ENCODE peak calls at places on chromosomes 5 and 9, in ten cellular contexts. One of them, this sample, is unnamed.

GRCh38 chr9:16221822-16222547 is 648.5 kb downstream of the BNC2 start:
- DNase-seq in NCI-H1417: no peak
- DNase-seq in brain microvascular endothelial cell: no peak
- DNase-seq in kidney: no peak
- DNase-seq in fibroblast of pulmonary artery: peak
- DNase-seq in amniotic stem cell: no peak
- DNase-seq in RWPE1: no peak
- DNase-seq in A549: no peak
- DNase-seq in AG08395: peak
- DNase-seq in NAMALWA: no peak
- DNase-seq in this sample: no peak

GRCh38 chr5:157109744-157110143 is 900 bp upstream of the HAVCR2 start:
- DNase-seq in NCI-H1417: no peak
- DNase-seq in brain microvascular endothelial cell: no peak
- DNase-seq in kidney: no peak
- DNase-seq in fibroblast of pulmonary artery: no peak
- DNase-seq in amniotic stem cell: no peak
- DNase-seq in RWPE1: no peak
- DNase-seq in A549: no peak
- DNase-seq in AG08395: no peak
- DNase-seq in NAMALWA: peak
- DNase-seq in this sample: no peak

GRCh38 chr5:32461441-32462120 is 17.0 kb upstream of the ZFR start:
- DNase-seq in NCI-H1417: no peak
- DNase-seq in brain microvascular endothelial cell: no peak
- DNase-seq in kidney: no peak
- DNase-seq in fibroblast of pulmonary artery: no peak
- DNase-seq in amniotic stem cell: no peak
- DNase-seq in RWPE1: no peak
- DNase-seq in A549: no peak
- DNase-seq in AG08395: peak
- DNase-seq in NAMALWA: no peak
- DNase-seq in this sample: no peak

GRCh38 chr5:153158608-153159007 is 331.9 kb upstream of the GRIA1 start:
- DNase-seq in NCI-H1417: peak
- DNase-seq in brain microvascular endothelial cell: no peak
- DNase-seq in kidney: no peak
- DNase-seq in fibroblast of pulmonary artery: no peak
- DNase-seq in amniotic stem cell: no peak
- DNase-seq in RWPE1: peak
- DNase-seq in A549: no peak
- DNase-seq in AG08395: no peak
- DNase-seq in NAMALWA: no peak
- DNase-seq in this sample: no peak

GRCh38 chr9:6708732-6709131 is 49.0 kb upstream of the KDM4C start:
- DNase-seq in NCI-H1417: peak
- DNase-seq in brain microvascular endothelial cell: no peak
- DNase-seq in kidney: no peak
- DNase-seq in fibroblast of pulmonary artery: no peak
- DNase-seq in amniotic stem cell: no peak
- DNase-seq in RWPE1: no peak
- DNase-seq in A549: no peak
- DNase-seq in AG08395: no peak
- DNase-seq in NAMALWA: peak
- DNase-seq in this sample: no peak

GRCh38 chr9:91948061-91948422 is 2.0 kb downstream of the ROR2 start:
- DNase-seq in NCI-H1417: no peak
- DNase-seq in brain microvascular endothelial cell: no peak
- DNase-seq in kidney: no peak
- DNase-seq in fibroblast of pulmonary artery: peak
- DNase-seq in amniotic stem cell: no peak
- DNase-seq in RWPE1: no peak
- DNase-seq in A549: no peak
- DNase-seq in AG08395: no peak
- DNase-seq in NAMALWA: no peak
- DNase-seq in this sample: no peak

GRCh38 chr5:34735436-34736426 is 79.6 kb downstream of the RAI14 start:
- DNase-seq in NCI-H1417: no peak
- DNase-seq in brain microvascular endothelial cell: no peak
- DNase-seq in kidney: no peak
- DNase-seq in fibroblast of pulmonary artery: peak
- DNase-seq in amniotic stem cell: no peak
- DNase-seq in RWPE1: no peak
- DNase-seq in A549: no peak
- DNase-seq in AG08395: peak
- DNase-seq in NAMALWA: no peak
- DNase-seq in this sample: no peak

GRCh38 chr5:78505860-78506259 is 142.7 kb downstream of the LHFPL2 start:
- DNase-seq in NCI-H1417: no peak
- DNase-seq in brain microvascular endothelial cell: no peak
- DNase-seq in kidney: no peak
- DNase-seq in fibroblast of pulmonary artery: no peak
- DNase-seq in amniotic stem cell: no peak
- DNase-seq in RWPE1: no peak
- DNase-seq in A549: no peak
- DNase-seq in AG08395: no peak
- DNase-seq in NAMALWA: no peak
- DNase-seq in this sample: no peak

GRCh38 chr5:129246088-129246487 is 151.5 kb downstream of the ISOC1 start:
- DNase-seq in NCI-H1417: no peak
- DNase-seq in brain microvascular endothelial cell: no peak
- DNase-seq in kidney: no peak
- DNase-seq in fibroblast of pulmonary artery: peak
- DNase-seq in amniotic stem cell: no peak
- DNase-seq in RWPE1: no peak
- DNase-seq in A549: no peak
- DNase-seq in AG08395: no peak
- DNase-seq in NAMALWA: no peak
- DNase-seq in this sample: no peak

GRCh38 chr5:175012267-175012666 is 287.9 kb downstream of the MSX2 start:
- DNase-seq in NCI-H1417: no peak
- DNase-seq in brain microvascular endothelial cell: no peak
- DNase-seq in kidney: no peak
- DNase-seq in fibroblast of pulmonary artery: no peak
- DNase-seq in amniotic stem cell: no peak
- DNase-seq in RWPE1: no peak
- DNase-seq in A549: no peak
- DNase-seq in AG08395: no peak
- DNase-seq in NAMALWA: no peak
- DNase-seq in this sample: no peak

GRCh38 chr5:6715758-6716633 is 2.8 kb downstream of the TENT4A start:
- DNase-seq in NCI-H1417: peak
- DNase-seq in brain microvascular endothelial cell: no peak
- DNase-seq in kidney: no peak
- DNase-seq in fibroblast of pulmonary artery: no peak
- DNase-seq in amniotic stem cell: no peak
- DNase-seq in RWPE1: no peak
- DNase-seq in A549: no peak
- DNase-seq in AG08395: no peak
- DNase-seq in NAMALWA: peak
- DNase-seq in this sample: no peak

GRCh38 chr5:115336201-115336720 is 39.8 kb upstream of the CCDC112 start:
- DNase-seq in NCI-H1417: no peak
- DNase-seq in brain microvascular endothelial cell: no peak
- DNase-seq in kidney: no peak
- DNase-seq in fibroblast of pulmonary artery: no peak
- DNase-seq in amniotic stem cell: no peak
- DNase-seq in RWPE1: no peak
- DNase-seq in A549: no peak
- DNase-seq in AG08395: no peak
- DNase-seq in NAMALWA: no peak
- DNase-seq in this sample: peak

GRCh38 chr5:5141625-5142527 is 1.7 kb downstream of the ADAMTS16 start:
- DNase-seq in NCI-H1417: peak
- DNase-seq in brain microvascular endothelial cell: peak
- DNase-seq in kidney: no peak
- DNase-seq in fibroblast of pulmonary artery: peak
- DNase-seq in amniotic stem cell: peak
- DNase-seq in RWPE1: peak
- DNase-seq in A549: no peak
- DNase-seq in AG08395: peak
- DNase-seq in NAMALWA: peak
- DNase-seq in this sample: peak

GRCh38 chr9:88322906-88323566 is 65.2 kb upstream of the SPIN1 start:
- DNase-seq in NCI-H1417: no peak
- DNase-seq in brain microvascular endothelial cell: peak
- DNase-seq in kidney: no peak
- DNase-seq in fibroblast of pulmonary artery: peak
- DNase-seq in amniotic stem cell: no peak
- DNase-seq in RWPE1: no peak
- DNase-seq in A549: no peak
- DNase-seq in AG08395: peak
- DNase-seq in NAMALWA: peak
- DNase-seq in this sample: no peak

GRCh38 chr5:15791274-15791673 is 291.3 kb downstream of the FBXL7 start:
- DNase-seq in NCI-H1417: no peak
- DNase-seq in brain microvascular endothelial cell: no peak
- DNase-seq in kidney: no peak
- DNase-seq in fibroblast of pulmonary artery: peak
- DNase-seq in amniotic stem cell: no peak
- DNase-seq in RWPE1: no peak
- DNase-seq in A549: no peak
- DNase-seq in AG08395: no peak
- DNase-seq in NAMALWA: peak
- DNase-seq in this sample: peak

GRCh38 chr5:156475831-156476551 is 149.0 kb downstream of the SGCD start:
- DNase-seq in NCI-H1417: no peak
- DNase-seq in brain microvascular endothelial cell: peak
- DNase-seq in kidney: no peak
- DNase-seq in fibroblast of pulmonary artery: peak
- DNase-seq in amniotic stem cell: peak
- DNase-seq in RWPE1: peak
- DNase-seq in A549: peak
- DNase-seq in AG08395: peak
- DNase-seq in NAMALWA: no peak
- DNase-seq in this sample: peak

GRCh38 chr5:173968154-173968553 is 20.8 kb upstream of the C5orf47 start:
- DNase-seq in NCI-H1417: peak
- DNase-seq in brain microvascular endothelial cell: no peak
- DNase-seq in kidney: no peak
- DNase-seq in fibroblast of pulmonary artery: no peak
- DNase-seq in amniotic stem cell: no peak
- DNase-seq in RWPE1: no peak
- DNase-seq in A549: no peak
- DNase-seq in AG08395: no peak
- DNase-seq in NAMALWA: no peak
- DNase-seq in this sample: no peak

GRCh38 chr9:123282343-123283047 is 14.1 kb upstream of the STRBP start:
- DNase-seq in NCI-H1417: peak
- DNase-seq in brain microvascular endothelial cell: no peak
- DNase-seq in kidney: no peak
- DNase-seq in fibroblast of pulmonary artery: peak
- DNase-seq in amniotic stem cell: no peak
- DNase-seq in RWPE1: peak
- DNase-seq in A549: peak
- DNase-seq in AG08395: no peak
- DNase-seq in NAMALWA: no peak
- DNase-seq in this sample: no peak

GRCh38 chr5:132407970-132408369 is 38.5 kb downstream of the SLC22A5 start:
- DNase-seq in NCI-H1417: no peak
- DNase-seq in brain microvascular endothelial cell: no peak
- DNase-seq in kidney: no peak
- DNase-seq in fibroblast of pulmonary artery: no peak
- DNase-seq in amniotic stem cell: no peak
- DNase-seq in RWPE1: no peak
- DNase-seq in A549: no peak
- DNase-seq in AG08395: no peak
- DNase-seq in NAMALWA: no peak
- DNase-seq in this sample: no peak

GRCh38 chr9:91790912-91791311 is 159.1 kb downstream of the ROR2 start:
- DNase-seq in NCI-H1417: no peak
- DNase-seq in brain microvascular endothelial cell: no peak
- DNase-seq in kidney: no peak
- DNase-seq in fibroblast of pulmonary artery: no peak
- DNase-seq in amniotic stem cell: no peak
- DNase-seq in RWPE1: no peak
- DNase-seq in A549: no peak
- DNase-seq in AG08395: no peak
- DNase-seq in NAMALWA: no peak
- DNase-seq in this sample: no peak

GRCh38 chr5:31617867-31618266 is 21.1 kb upstream of the PDZD2 start:
- DNase-seq in NCI-H1417: no peak
- DNase-seq in brain microvascular endothelial cell: no peak
- DNase-seq in kidney: no peak
- DNase-seq in fibroblast of pulmonary artery: no peak
- DNase-seq in amniotic stem cell: no peak
- DNase-seq in RWPE1: no peak
- DNase-seq in A549: no peak
- DNase-seq in AG08395: no peak
- DNase-seq in NAMALWA: no peak
- DNase-seq in this sample: no peak

GRCh38 chr5:159231167-159231566 is 21.8 kb upstream of the RNF145 start:
- DNase-seq in NCI-H1417: no peak
- DNase-seq in brain microvascular endothelial cell: peak
- DNase-seq in kidney: no peak
- DNase-seq in fibroblast of pulmonary artery: peak
- DNase-seq in amniotic stem cell: no peak
- DNase-seq in RWPE1: no peak
- DNase-seq in A549: no peak
- DNase-seq in AG08395: no peak
- DNase-seq in NAMALWA: no peak
- DNase-seq in this sample: no peak

GRCh38 chr9:108049026-108049591 is 559.5 kb upstream of the KLF4 start:
- DNase-seq in NCI-H1417: no peak
- DNase-seq in brain microvascular endothelial cell: peak
- DNase-seq in kidney: no peak
- DNase-seq in fibroblast of pulmonary artery: peak
- DNase-seq in amniotic stem cell: peak
- DNase-seq in RWPE1: peak
- DNase-seq in A549: peak
- DNase-seq in AG08395: peak
- DNase-seq in NAMALWA: no peak
- DNase-seq in this sample: peak

GRCh38 chr9:3874472-3875370 is 348.9 kb upstream of the RFX3 start:
- DNase-seq in NCI-H1417: no peak
- DNase-seq in brain microvascular endothelial cell: no peak
- DNase-seq in kidney: no peak
- DNase-seq in fibroblast of pulmonary artery: no peak
- DNase-seq in amniotic stem cell: no peak
- DNase-seq in RWPE1: no peak
- DNase-seq in A549: no peak
- DNase-seq in AG08395: no peak
- DNase-seq in NAMALWA: no peak
- DNase-seq in this sample: no peak

GRCh38 chr9:7489018-7489417 is 310.6 kb downstream of the DMAC1 start:
- DNase-seq in NCI-H1417: peak
- DNase-seq in brain microvascular endothelial cell: no peak
- DNase-seq in kidney: no peak
- DNase-seq in fibroblast of pulmonary artery: no peak
- DNase-seq in amniotic stem cell: no peak
- DNase-seq in RWPE1: no peak
- DNase-seq in A549: no peak
- DNase-seq in AG08395: no peak
- DNase-seq in NAMALWA: no peak
- DNase-seq in this sample: no peak

GRCh38 chr9:38680827-38681226 is 39.1 kb downstream of the FAM240B start:
- DNase-seq in NCI-H1417: no peak
- DNase-seq in brain microvascular endothelial cell: no peak
- DNase-seq in kidney: no peak
- DNase-seq in fibroblast of pulmonary artery: no peak
- DNase-seq in amniotic stem cell: no peak
- DNase-seq in RWPE1: no peak
- DNase-seq in A549: no peak
- DNase-seq in AG08395: no peak
- DNase-seq in NAMALWA: no peak
- DNase-seq in this sample: no peak

GRCh38 chr9:87359264-87359663 is 138.4 kb upstream of the DAPK1 start:
- DNase-seq in NCI-H1417: no peak
- DNase-seq in brain microvascular endothelial cell: no peak
- DNase-seq in kidney: no peak
- DNase-seq in fibroblast of pulmonary artery: no peak
- DNase-seq in amniotic stem cell: no peak
- DNase-seq in RWPE1: no peak
- DNase-seq in A549: no peak
- DNase-seq in AG08395: no peak
- DNase-seq in NAMALWA: no peak
- DNase-seq in this sample: no peak

GRCh38 chr9:121071356-121071755 is 3.4 kb upstream of the CNTRL start:
- DNase-seq in NCI-H1417: no peak
- DNase-seq in brain microvascular endothelial cell: no peak
- DNase-seq in kidney: no peak
- DNase-seq in fibroblast of pulmonary artery: no peak
- DNase-seq in amniotic stem cell: no peak
- DNase-seq in RWPE1: no peak
- DNase-seq in A549: no peak
- DNase-seq in AG08395: no peak
- DNase-seq in NAMALWA: no peak
- DNase-seq in this sample: no peak

This sample was measured in SK-MEL-5.